ENCODE peak calls at places on chromosomes 4 and X, in five cellular contexts. T is smooth muscle cell of the brain vasculature, Q is astrocyte of the spinal cord, G is NCI-H1092 treated with DMSO at 0.1 percent for 48 hours, Z is T-cell. K is an unnamed sample.

GRCh38 chr4:150310159-150310895 is 232.1 kb downstream of the DCLK2 start:
- DNase-seq in T (no peak), Q (peak), G (no peak), Z (no peak), K (no peak)

GRCh38 chr4:140472156-140472555 is 25.9 kb downstream of the MGAT4D start:
- DNase-seq in T (no peak), Q (no peak), G (no peak), Z (no peak), K (no peak)

GRCh38 chr4:169724251-169724650 is 33.5 kb downstream of the HPF1 start:
- DNase-seq in T (no peak), Q (peak), G (no peak), Z (no peak), K (no peak)

GRCh38 chr4:164933244-164933643 is 44.2 kb downstream of the TRIM61 start:
- DNase-seq in T (no peak), Q (no peak), G (no peak), Z (no peak), K (no peak)

GRCh38 chr4:24768006-24768405 is 27.4 kb upstream of the SOD3 start:
- DNase-seq in T (no peak), Q (no peak), G (no peak), Z (no peak), K (no peak)

GRCh38 chr4:156762851-156763250 is 208.7 kb downstream of the PDGFC start:
- DNase-seq in T (no peak), Q (no peak), G (peak), Z (no peak), K (no peak)

GRCh38 chr4:18859468-18859867 is 837.9 kb upstream of the LCORL start:
- DNase-seq in T (no peak), Q (no peak), G (no peak), Z (no peak), K (no peak)

GRCh38 chr4:6768539-6768905 is 14.0 kb upstream of the KIAA0232 start:
- DNase-seq in T (no peak), Q (peak), G (no peak), Z (no peak), K (no peak)

GRCh38 chrX:116379854-116380253 is 56.6 kb upstream of the SLC6A14 start:
- DNase-seq in T (no peak), Q (peak), G (no peak), Z (no peak), K (no peak)

GRCh38 chr4:56840559-56840958 is 19.1 kb upstream of the SPINK2 start:
- DNase-seq in T (no peak), Q (no peak), G (no peak), Z (no peak), K (no peak)

K was measured in D721Med.